ENCODE peak calls at places on chromosomes 4 and X, in nine cellular contexts. M is mammary epithelial cell, J is GM23338, Z is IMR-90, T is fibroblast of lung, P is HCT116, B is H1, R is HepG2, U is GM23248. D is an unnamed sample.

GRCh38 chr4:151231915-151232595 is 44.9 kb upstream of the PRSS48 start:
- DNase-seq in M (no peak), J (no peak), Z (no peak), T (peak), P (no peak), B (no peak), R (no peak), U (no peak), D (no peak)

GRCh38 chr4:69718376-69719293 is 41.8 kb downstream of the SULT1B1 start:
- DNase-seq in M (peak), J (peak), Z (peak), T (peak), P (no peak), B (no peak), R (no peak), U (peak), D (no peak)

GRCh38 chr4:39823193-39823592 is 125.3 kb downstream of the UBE2K start:
- DNase-seq in M (no peak), J (peak), Z (peak), T (peak), P (no peak), B (no peak), R (no peak), U (peak), D (no peak)

GRCh38 chr4:2443061-2443730 is 24.4 kb downstream of the CFAP99 start:
- DNase-seq in M (no peak), J (no peak), Z (no peak), T (no peak), P (no peak), B (no peak), R (no peak), U (no peak), D (no peak)

GRCh38 chrX:150547511-150548115 is 20.8 kb upstream of the MTM1 start:
- DNase-seq in M (no peak), J (peak), Z (no peak), T (peak), P (no peak), B (peak), R (no peak), U (peak), D (peak)

GRCh38 chr4:87133183-87133582 is 87.2 kb downstream of the KLHL8 start:
- DNase-seq in M (no peak), J (no peak), Z (no peak), T (no peak), P (no peak), B (no peak), R (no peak), U (no peak), D (no peak)

GRCh38 chr4:74189331-74190043 is 31.6 kb downstream of the MTHFD2L start:
- DNase-seq in M (peak), J (peak), Z (peak), T (peak), P (peak), B (no peak), R (peak), U (peak), D (peak)

GRCh38 chrX:78375894-78376293 is 48.5 kb upstream of the CYSLTR1 start:
- DNase-seq in M (peak), J (peak), Z (no peak), T (no peak), P (no peak), B (no peak), R (no peak), U (peak), D (peak)

GRCh38 chr4:8775121-8775520 is 96.5 kb downstream of the HMX1 start:
- DNase-seq in M (no peak), J (no peak), Z (no peak), T (no peak), P (no peak), B (no peak), R (no peak), U (no peak), D (no peak)

GRCh38 chrX:17525762-17526555 is 151.0 kb downstream of the NHS start:
- DNase-seq in M (no peak), J (no peak), Z (peak), T (peak), P (no peak), B (no peak), R (no peak), U (peak), D (no peak)

GRCh38 chrX:115029869-115030564 is 12.6 kb upstream of the IL13RA2 start:
- DNase-seq in M (no peak), J (no peak), Z (no peak), T (peak), P (no peak), B (no peak), R (no peak), U (no peak), D (no peak)

GRCh38 chr4:75672461-75673026 is 667 bp downstream of the G3BP2 start:
- DNase-seq in M (peak), J (peak), Z (peak), T (peak), P (peak), B (peak), R (peak), U (peak), D (peak)

GRCh38 chr4:94668724-94669123 is 89.0 kb upstream of the BMPR1B start:
- DNase-seq in M (no peak), J (no peak), Z (no peak), T (no peak), P (no peak), B (no peak), R (no peak), U (no peak), D (no peak)

GRCh38 chrX:49838374-49838773 is 9.3 kb downstream of the PAGE4 start:
- DNase-seq in M (peak), J (peak), Z (peak), T (peak), P (peak), B (no peak), R (peak), U (peak), D (peak)

GRCh38 chr4:76923619-76924357 is 25.8 kb upstream of the SEPTIN11 start:
- DNase-seq in M (peak), J (no peak), Z (no peak), T (no peak), P (no peak), B (no peak), R (no peak), U (peak), D (no peak)

GRCh38 chrX:140123446-140123845 is 158.1 kb upstream of the CXorf66 start:
- DNase-seq in M (peak), J (peak), Z (no peak), T (peak), P (no peak), B (peak), R (no peak), U (peak), D (no peak)

GRCh38 chrX:136580316-136580715 is 48.3 kb downstream of the VGLL1 start:
- DNase-seq in M (peak), J (no peak), Z (no peak), T (no peak), P (no peak), B (no peak), R (no peak), U (no peak), D (no peak)
- H2AFZ ChIP-seq in M (no peak), J (no peak), Z (no peak), T (no peak), P (no peak), B (no peak), R (no peak), U (no peak), D (no peak)

GRCh38 chr4:80074651-80075050 is 1.6 kb upstream of the ANTXR2 start:
- DNase-seq in M (no peak), J (no peak), Z (no peak), T (no peak), P (no peak), B (no peak), R (no peak), U (no peak), D (no peak)

GRCh38 chr4:80074059-80074458 is 1.0 kb upstream of the ANTXR2 start:
- DNase-seq in M (no peak), J (no peak), Z (no peak), T (no peak), P (no peak), B (no peak), R (no peak), U (no peak), D (no peak)

GRCh38 chr4:80071643-80072606 is 1.1 kb downstream of the ANTXR2 start:
- DNase-seq in M (peak), J (peak), Z (peak), T (peak), P (no peak), B (peak), R (peak), U (peak), D (peak)

GRCh38 chr4:80072607-80073361 is at the start of gene ANTXR2:
- DNase-seq in M (peak), J (peak), Z (peak), T (peak), P (peak), B (peak), R (peak), U (peak), D (peak)

GRCh38 chr4:80073362-80074008 is 456 bp upstream of the ANTXR2 start:
- DNase-seq in M (no peak), J (no peak), Z (no peak), T (no peak), P (no peak), B (no peak), R (no peak), U (no peak), D (no peak)
- H3K4me3 ChIP-seq in M (peak), J (peak), Z (peak), T (peak), P (peak), B (peak), R (peak), U (peak), D (peak)

DNA sequence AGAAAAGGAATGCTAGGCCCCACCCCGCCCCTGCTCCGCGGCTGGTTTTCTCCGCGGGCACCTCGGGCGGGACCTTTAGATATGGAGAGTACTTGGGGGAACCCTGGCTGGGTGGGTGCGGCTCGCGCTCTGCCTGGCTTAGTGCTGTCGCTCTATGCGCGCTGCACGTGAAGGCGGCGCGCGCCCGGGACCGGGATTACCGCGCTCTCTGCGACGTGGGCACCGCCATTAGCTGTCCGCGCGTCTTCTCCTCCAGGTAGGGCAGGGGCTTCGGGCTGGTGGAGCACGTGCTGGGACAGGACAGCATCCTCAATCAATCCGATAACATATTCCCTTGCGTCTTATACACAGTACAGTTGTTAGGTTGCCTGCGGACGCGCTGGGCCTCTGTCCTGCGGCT is 56.0 kb downstream of the MAGEB10 start:
- DNase-seq in M (no peak), J (peak), Z (no peak), T (no peak), P (no peak), B (peak), R (no peak), U (no peak), D (no peak)
- H2AFZ ChIP-seq in M (no peak), J (peak), Z (peak), T (no peak), P (no peak), B (no peak), R (no peak), U (no peak), D (no peak)

GRCh38 chrX:45447995-45448394 is 247.3 kb upstream of the DIPK2B start:
- DNase-seq in M (no peak), J (no peak), Z (no peak), T (no peak), P (no peak), B (no peak), R (no peak), U (no peak), D (no peak)
- H3K4me3 ChIP-seq in M (no peak), J (no peak), Z (no peak), T (no peak), P (no peak), B (no peak), R (no peak), U (no peak), D (no peak)

GRCh38 chr4:143337600-143338287 is 1.1 kb downstream of the GAB1 start:
- DNase-seq in M (peak), J (peak), Z (peak), T (peak), P (no peak), B (no peak), R (peak), U (peak), D (peak)
- H2AFZ ChIP-seq in M (peak), J (peak), Z (peak), T (no peak), P (no peak), B (no peak), R (no peak), U (peak), D (peak)

D was measured in hepatocyte.